ENCODE peak calls at places on chromosomes 11 and 22, in six cellular contexts. B, M, R, D, W and X are unnamed samples.

GRCh38 chr11:101870510-101870909 is 44.3 kb upstream of the CEP126 start:
- DNase-seq in B (peak), M (no peak), R (no peak), D (peak), W (no peak), X (peak)

GRCh38 chr11:111878385-111878765 is 590 bp downstream of the FDXACB1 start:
- DNase-seq in B (peak), M (no peak), R (no peak), D (peak), W (no peak), X (no peak)

GRCh38 chr11:12769834-12770345 is 95.7 kb downstream of the TEAD1 start:
- DNase-seq in B (peak), M (peak), R (no peak), D (peak), W (no peak), X (peak)

GRCh38 chr11:94732617-94733292 is 35.4 kb upstream of the AMOTL1 start:
- DNase-seq in B (peak), M (peak), R (no peak), D (no peak), W (peak), X (peak)

GRCh38 chr11:92390783-92391182 is 166.2 kb downstream of the FAT3 start:
- DNase-seq in B (no peak), M (no peak), R (no peak), D (no peak), W (no peak), X (peak)

GRCh38 chr11:76288166-76288978 is 82.1 kb upstream of the WNT11 start:
- DNase-seq in B (no peak), M (no peak), R (no peak), D (no peak), W (no peak), X (no peak)

GRCh38 chr11:19978668-19979518 is 181.4 kb downstream of the DBX1 start:
- DNase-seq in B (peak), M (no peak), R (no peak), D (peak), W (no peak), X (peak)

GRCh38 chr11:59283825-59284772 is 71.4 kb upstream of the MPEG1 start:
- DNase-seq in B (peak), M (peak), R (peak), D (peak), W (no peak), X (peak)

GRCh38 chr11:25734592-25735211 is 597.2 kb upstream of the ANO3 start:
- DNase-seq in B (peak), M (no peak), R (no peak), D (peak), W (no peak), X (no peak)

GRCh38 chr11:84628871-84629625 is 998.1 kb downstream of the DLG2 start:
- DNase-seq in B (no peak), M (no peak), R (no peak), D (no peak), W (no peak), X (no peak)

GRCh38 chr11:85810521-85810870 is 445 bp downstream of the SYTL2 start:
- DNase-seq in B (no peak), M (no peak), R (peak), D (no peak), W (peak), X (no peak)

GRCh38 chr11:70528794-70529580 is 130.7 kb downstream of the CTTN start:
- DNase-seq in B (no peak), M (no peak), R (no peak), D (no peak), W (peak), X (no peak)

GRCh38 chr22:38246692-38247091 is 26.1 kb downstream of the TMEM184B start:
- DNase-seq in B (no peak), M (no peak), R (no peak), D (no peak), W (peak), X (no peak)

GRCh38 chr11:2471048-2471803 is 26.4 kb downstream of the KCNQ1 start:
- DNase-seq in B (no peak), M (no peak), R (no peak), D (no peak), W (no peak), X (no peak)

GRCh38 chr11:92888701-92889100 is 80.8 kb upstream of the MTNR1B start:
- DNase-seq in B (no peak), M (no peak), R (no peak), D (no peak), W (no peak), X (peak)

GRCh38 chr11:29231991-29232390 is 784.8 kb downstream of the KCNA4 start:
- DNase-seq in B (peak), M (no peak), R (no peak), D (no peak), W (no peak), X (no peak)

GRCh38 chr22:19765477-19766234 is 5.1 kb downstream of the TBX1 start:
- DNase-seq in B (no peak), M (no peak), R (no peak), D (no peak), W (peak), X (peak)

GRCh38 chr22:48952256-48953102 is 875.2 kb downstream of the BRD1 start:
- DNase-seq in B (no peak), M (no peak), R (no peak), D (no peak), W (no peak), X (no peak)

GRCh38 chr22:45632791-45633515 is 38.7 kb upstream of the ATXN10 start:
- DNase-seq in B (no peak), M (peak), R (no peak), D (no peak), W (peak), X (no peak)

GRCh38 chr11:93933230-93933629 is 82.8 kb upstream of the VSTM5 start:
- DNase-seq in B (peak), M (no peak), R (no peak), D (no peak), W (no peak), X (no peak)

GRCh38 chr11:46222485-46223251 is 54.8 kb upstream of the CREB3L1 start:
- DNase-seq in B (peak), M (no peak), R (no peak), D (no peak), W (no peak), X (peak)